ENCODE peak calls at places on chromosome 22, in ten cellular contexts. D is activated CD8-positive, alpha-beta memory T cell treated with anti-CD3 and anti-CD28 coated beads, Interleukin-2, amount 10 ng/mL, durations not matched to agents 7 days and 5 days; K is central memory CD8-positive, alpha-beta T cell; V is T-helper 17 cell; N is stimulated activated naive CD8-positive, alpha-beta T cell treated with anti-CD3 and anti-CD28 coated beads, Interleukin-15, Interleukin-2, amounts not matched to agents 100 U/mL and 50 U/mL, for 24 hours; A is A549; L is PC-3; R is activated CD4-positive, alpha-beta T cell treated with anti-CD3 and anti-CD28 coated beads for 36 hours; P is activated T-cell treated with anti-CD3 and anti-CD28 coated beads, Interleukin-2, amount 50 U/mL, for 72 hours; Y is T-cell. S is an unnamed sample.

GRCh38 chr22:42717197-42717967 is 3.3 kb downstream of the A4GALT start:
- ATAC-seq in D (no peak), K (no peak), V (no peak), N (no peak), A (no peak), L (no peak), R (no peak), P (no peak), Y (no peak), S (peak)

GRCh38 chr22:28005513-28005912 is 86.5 kb upstream of the PITPNB start:
- ATAC-seq in D (no peak), K (no peak), V (no peak), N (no peak), A (no peak), L (no peak), R (no peak), P (no peak), Y (no peak), S (no peak)

GRCh38 chr22:22433770-22434169 is 74.8 kb downstream of the ZNF280B start:
- ATAC-seq in D (no peak), K (no peak), V (no peak), N (no peak), A (no peak), L (no peak), R (no peak), P (no peak), Y (no peak), S (no peak)

GRCh38 chr22:29816128-29816527 is 21.9 kb downstream of the ASCC2 start:
- ATAC-seq in D (no peak), K (no peak), V (no peak), N (no peak), A (no peak), L (no peak), R (no peak), P (no peak), Y (no peak), S (no peak)

GRCh38 chr22:19984201-19984753 is 32.3 kb downstream of the ARVCF start:
- ATAC-seq in D (no peak), K (no peak), V (no peak), N (peak), A (peak), L (peak), R (peak), P (peak), Y (no peak), S (no peak)

GRCh38 chr22:40238425-40239344 is 61.0 kb downstream of the TNRC6B start:
- ATAC-seq in D (no peak), K (no peak), V (no peak), N (no peak), A (peak), L (peak), R (peak), P (peak), Y (no peak), S (no peak)

GRCh38 chr22:33083212-33083611 is 25.0 kb upstream of the SYN3 start:
- ATAC-seq in D (no peak), K (no peak), V (no peak), N (no peak), A (no peak), L (no peak), R (no peak), P (no peak), Y (no peak), S (no peak)

GRCh38 chr22:24758164-24758799 is 16.2 kb downstream of the PIWIL3 start:
- ATAC-seq in D (no peak), K (no peak), V (no peak), N (no peak), A (no peak), L (no peak), R (no peak), P (no peak), Y (no peak), S (no peak)

GRCh38 chr22:20816559-20816958 is 42.1 kb downstream of the PI4KA start:
- ATAC-seq in D (no peak), K (no peak), V (no peak), N (no peak), A (no peak), L (no peak), R (no peak), P (no peak), Y (no peak), S (no peak)

GRCh38 chr22:43262990-43263644 is 76.2 kb upstream of the TTLL12 start:
- ATAC-seq in D (peak), K (peak), V (peak), N (no peak), A (no peak), L (no peak), R (peak), P (peak), Y (peak), S (peak)

GRCh38 chr22:37454857-37455686 is 27.8 kb upstream of the ELFN2 start:
- ATAC-seq in D (no peak), K (no peak), V (no peak), N (no peak), A (peak), L (peak), R (no peak), P (no peak), Y (no peak), S (no peak)

GRCh38 chr22:39155421-39155820 is 2.9 kb upstream of the CBX7 start:
- ATAC-seq in D (no peak), K (no peak), V (no peak), N (no peak), A (no peak), L (no peak), R (no peak), P (no peak), Y (no peak), S (no peak)

GRCh38 chr22:40668611-40669390 is 10.5 kb upstream of the MCHR1 start:
- ATAC-seq in D (peak), K (no peak), V (no peak), N (peak), A (peak), L (peak), R (peak), P (peak), Y (no peak), S (no peak)

GRCh38 chr22:50303848-50304527 is 3.5 kb downstream of the PLXNB2 start:
- ATAC-seq in D (no peak), K (no peak), V (peak), N (no peak), A (peak), L (peak), R (no peak), P (no peak), Y (no peak), S (peak)

GRCh38 chr22:22818861-22819855 is 68.5 kb upstream of the IGLL5 start:
- ATAC-seq in D (peak), K (peak), V (peak), N (peak), A (no peak), L (no peak), R (peak), P (peak), Y (peak), S (peak)

GRCh38 chr22:35604671-35605457 is 12.3 kb downstream of the MB start:
- ATAC-seq in D (peak), K (no peak), V (no peak), N (peak), A (no peak), L (no peak), R (peak), P (peak), Y (no peak), S (no peak)

GRCh38 chr22:44944891-44945600 is 64.8 kb downstream of the PHF21B start:
- ATAC-seq in D (no peak), K (no peak), V (no peak), N (no peak), A (no peak), L (no peak), R (no peak), P (no peak), Y (no peak), S (no peak)

GRCh38 chr22:49894321-49895072 is 23.7 kb downstream of the ALG12 start:
- ATAC-seq in D (no peak), K (no peak), V (no peak), N (no peak), A (no peak), L (no peak), R (no peak), P (no peak), Y (no peak), S (no peak)

GRCh38 chr22:32646476-32646875 is 155.0 kb upstream of the TIMP3 start:
- ATAC-seq in D (no peak), K (no peak), V (no peak), N (peak), A (no peak), L (no peak), R (peak), P (peak), Y (no peak), S (no peak)

GRCh38 chr22:19755722-19756287 is 4.8 kb upstream of the TBX1 start:
- ATAC-seq in D (no peak), K (no peak), V (no peak), N (no peak), A (no peak), L (no peak), R (no peak), P (no peak), Y (no peak), S (no peak)

GRCh38 chr22:43300891-43301676 is 42.1 kb downstream of the SCUBE1 start:
- ATAC-seq in D (no peak), K (no peak), V (no peak), N (no peak), A (no peak), L (no peak), R (no peak), P (no peak), Y (no peak), S (no peak)

GRCh38 chr22:33921576-33922181 is 1.4 kb upstream of the LARGE1 start:
- ATAC-seq in D (no peak), K (no peak), V (no peak), N (no peak), A (peak), L (no peak), R (no peak), P (no peak), Y (no peak), S (no peak)

GRCh38 chr22:29016067-29016938 is 45.3 kb downstream of the C22orf31 start:
- ATAC-seq in D (no peak), K (peak), V (no peak), N (no peak), A (no peak), L (no peak), R (no peak), P (no peak), Y (no peak), S (no peak)

GRCh38 chr22:35119494-35119893 is 53.5 kb downstream of the ISX start:
- ATAC-seq in D (no peak), K (no peak), V (no peak), N (no peak), A (no peak), L (no peak), R (no peak), P (no peak), Y (no peak), S (no peak)

GRCh38 chr22:39655736-39656285 is 85.3 kb downstream of the CACNA1I start:
- ATAC-seq in D (no peak), K (no peak), V (no peak), N (no peak), A (no peak), L (no peak), R (no peak), P (no peak), Y (no peak), S (no peak)

GRCh38 chr22:28008649-28009048 is 89.6 kb upstream of the PITPNB start:
- ATAC-seq in D (no peak), K (no peak), V (no peak), N (no peak), A (no peak), L (no peak), R (no peak), P (no peak), Y (no peak), S (no peak)

GRCh38 chr22:46561435-46561905 is 24.1 kb upstream of the CELSR1 start:
- ATAC-seq in D (peak), K (no peak), V (no peak), N (peak), A (no peak), L (no peak), R (peak), P (peak), Y (no peak), S (no peak)

GRCh38 chr22:46833228-46833627 is 70.8 kb downstream of the TBC1D22A start:
- ATAC-seq in D (no peak), K (no peak), V (no peak), N (no peak), A (no peak), L (no peak), R (no peak), P (no peak), Y (no peak), S (no peak)

GRCh38 chr22:31346255-31346732 is at the start of gene PATZ1:
- ATAC-seq in D (peak), K (peak), V (peak), N (peak), A (peak), L (peak), R (peak), P (peak), Y (peak), S (peak)

GRCh38 chr22:31377609-31378008 is 21.8 kb upstream of the DRG1 start:
- ATAC-seq in D (no peak), K (no peak), V (no peak), N (no peak), A (no peak), L (no peak), R (no peak), P (no peak), Y (no peak), S (no peak)

S was measured in stimulated activated memory B cell treated with anti-CD40 and anti-IgM and Interleukin-4, amounts not matched to agents 10 μg/mL and 1 μg/mL and 100 μg/mL, for 72 hours.